ENCODE peak calls at places on chromosomes 7 and 10, in six cellular contexts. Q is smooth muscle cell of the brain vasculature; P is CD4-positive, alpha-beta T cell; V is bronchial epithelial cell; I is MM.1S; Y is mesenchymal stem cell. R is an unnamed sample.

GRCh38 chr7:54622696-54623309 is 80.6 kb downstream of the VSTM2A start:
- DNase-seq in V (no peak), I (no peak), P (no peak), Y (no peak), Q (no peak), R (no peak)

GRCh38 chr7:118053353-118053752 is 130.6 kb upstream of the LSM8 start:
- DNase-seq in P (no peak), Q (no peak), Y (no peak), I (no peak), V (peak), R (no peak)

GRCh38 chr7:44240376-44240775 is 39.6 kb downstream of the YKT6 start:
- DNase-seq in Y (no peak), P (no peak), V (no peak), Q (no peak), I (no peak), R (no peak)

GRCh38 chr7:85554294-85554877 is 367.5 kb upstream of the SEMA3D start:
- DNase-seq in V (peak), P (no peak), Y (peak), I (peak), Q (peak), R (peak)

GRCh38 chr10:128927389-128927788 is 539.7 kb upstream of the MGMT start:
- DNase-seq in I (no peak), V (no peak), P (no peak), Q (no peak), Y (no peak), R (no peak)

GRCh38 chr7:66183700-66184099 is 21.4 kb upstream of the TPST1 start:
- DNase-seq in I (no peak), V (peak), Q (no peak), P (no peak), Y (peak), R (no peak)

GRCh38 chr10:24215193-24215592 is 6.3 kb downstream of the KIAA1217 start:
- DNase-seq in Q (no peak), I (no peak), V (peak), Y (no peak), P (no peak), R (no peak)

GRCh38 chr7:100371561-100372171 is 1.6 kb upstream of the PILRA start:
- DNase-seq in I (no peak), V (no peak), P (no peak), Q (no peak), Y (no peak), R (no peak)

GRCh38 chr10:91681361-91682276 is 48.7 kb upstream of the PPP1R3C start:
- DNase-seq in I (no peak), V (peak), Q (no peak), P (no peak), Y (no peak), R (no peak)

GRCh38 chr7:133064082-133064825 is 17.6 kb downstream of the CHCHD3 start:
- DNase-seq in I (no peak), P (no peak), V (no peak), Y (no peak), Q (no peak), R (no peak)

GRCh38 chr10:126598009-126598408 is 72.5 kb downstream of the C10orf90 start:
- DNase-seq in Y (peak), V (peak), P (no peak), I (no peak), Q (no peak), R (no peak)

GRCh38 chr7:137727413-137727812 is 119.4 kb downstream of the DGKI start:
- DNase-seq in P (no peak), Y (no peak), I (no peak), Q (no peak), V (no peak), R (no peak)

GRCh38 chr10:42969909-42970308 is 107.0 kb upstream of the RET start:
- DNase-seq in V (no peak), I (no peak), Q (no peak), Y (no peak), P (no peak), R (no peak)

GRCh38 chr7:12881712-12882111 is 194.3 kb downstream of the ARL4A start:
- DNase-seq in V (no peak), Q (no peak), I (no peak), Y (no peak), P (no peak), R (no peak)

GRCh38 chr10:121911421-121911697 is 16.5 kb downstream of the ATE1 start:
- DNase-seq in Y (no peak), V (no peak), P (no peak), Q (no peak), I (no peak), R (no peak)

GRCh38 chr7:1531979-1532455 is 1.5 kb downstream of the MAFK start:
- DNase-seq in P (no peak), I (no peak), Y (no peak), Q (no peak), V (peak), R (no peak)

GRCh38 chr10:13718820-13719219 is 132.1 kb downstream of the PRPF18 start:
- DNase-seq in V (no peak), Q (no peak), Y (no peak), I (no peak), P (no peak), R (no peak)

GRCh38 chr10:124657806-124658205 is 86.4 kb downstream of the FAM53B start:
- DNase-seq in Q (no peak), I (no peak), P (peak), V (no peak), Y (peak), R (no peak)

GRCh38 chr10:24716295-24716694 is 7.4 kb downstream of the ARHGAP21 start:
- DNase-seq in I (no peak), Y (no peak), P (no peak), V (no peak), Q (no peak), R (no peak)

GRCh38 chr7:119377-120163 is 72.8 kb upstream of the FAM20C start:
- DNase-seq in Y (peak), I (no peak), P (no peak), V (no peak), Q (peak), R (no peak)

GRCh38 chr7:4866528-4867496 is 5.0 kb upstream of the PAPOLB start:
- DNase-seq in Q (no peak), P (no peak), V (no peak), I (no peak), Y (no peak), R (no peak)

GRCh38 chr10:71597821-71598498 is 121.6 kb downstream of the C10orf105 start:
- DNase-seq in I (no peak), P (no peak), Q (no peak), Y (no peak), V (no peak), R (no peak)

GRCh38 chr7:150784954-150785353 is 15.2 kb downstream of the TMEM176B start:
- DNase-seq in V (no peak), P (no peak), I (no peak), Y (peak), Q (no peak), R (no peak)

GRCh38 chr7:123594813-123595241 is 6.8 kb upstream of the ASB15 start:
- DNase-seq in P (no peak), I (no peak), V (peak), Q (no peak), Y (peak), R (no peak)

GRCh38 chr10:13062813-13063212 is 37.1 kb upstream of the OPTN start:
- DNase-seq in P (no peak), Y (no peak), I (no peak), V (no peak), Q (no peak), R (no peak)

GRCh38 chr7:51069411-51070083 is 247.1 kb downstream of the COBL start:
- DNase-seq in Y (no peak), Q (no peak), I (no peak), P (no peak), V (peak), R (no peak)

GRCh38 chr10:88458209-88458608 is 124.9 kb downstream of the RNLS start:
- DNase-seq in I (no peak), Y (no peak), V (no peak), Q (no peak), P (no peak), R (no peak)

GRCh38 chr10:95569368-95569767 is 8.2 kb upstream of the SORBS1 start:
- DNase-seq in P (no peak), V (peak), Q (no peak), Y (no peak), I (no peak), R (no peak)

GRCh38 chr7:147775564-147775963 is 815.0 kb upstream of the C7orf33 start:
- DNase-seq in P (no peak), V (no peak), I (no peak), Y (no peak), Q (no peak), R (no peak)

GRCh38 chr10:81367132-81367531 is 507.9 kb upstream of the NRG3 start:
- DNase-seq in I (no peak), P (no peak), Y (no peak), Q (no peak), V (no peak), R (no peak)

GRCh38 chr7:101402081-101402779 is 39.6 kb downstream of the COL26A1 start:
- DNase-seq in I (no peak), Y (no peak), V (peak), P (no peak), Q (no peak), R (no peak)

GRCh38 chr7:40822861-40823260 is 688.1 kb downstream of the SUGCT start:
- DNase-seq in I (no peak), Q (no peak), P (no peak), Y (no peak), V (no peak), R (no peak)

GRCh38 chr10:30433779-30434272 is at the start of gene MAP3K8:
- DNase-seq in Y (peak), I (peak), V (peak), Q (no peak), P (peak), R (no peak)

GRCh38 chr7:150845471-150845870 is 6.8 kb upstream of the AOC1 start:
- DNase-seq in V (no peak), P (no peak), I (no peak), Q (no peak), Y (no peak), R (no peak)

GRCh38 chr7:102431617-102432298 is 1.6 kb upstream of the ORAI2 start:
- DNase-seq in V (peak), Q (no peak), Y (peak), I (peak), P (peak), R (no peak)

GRCh38 chr10:13882112-13882711 is 295.4 kb downstream of the PRPF18 start:
- DNase-seq in I (no peak), Y (peak), Q (peak), P (no peak), V (peak), R (no peak)

GRCh38 chr7:139476891-139477290 is 6.6 kb downstream of the KLRG2 start:
- DNase-seq in P (no peak), V (no peak), Y (no peak), I (no peak), Q (no peak), R (no peak)

GRCh38 chr7:15441915-15442314 is 119.9 kb downstream of the AGMO start:
- DNase-seq in I (no peak), Q (no peak), V (no peak), P (no peak), Y (no peak), R (no peak)

GRCh38 chr10:27865221-27865635 is 119.6 kb upstream of the MKX start:
- DNase-seq in P (no peak), Y (no peak), I (no peak), Q (no peak), V (peak), R (no peak)

GRCh38 chr10:47425813-47426419 is 41.8 kb upstream of the ZNF488 start:
- DNase-seq in Y (no peak), I (no peak), V (no peak), P (no peak), Q (no peak), R (no peak)

R was measured in brain pericyte.